ENCODE peak calls at places on chromosome 16, in five cellular contexts. E is mammary epithelial cell, O is tibial nerve, M is neural progenitor cell, W is uterus. B is an unnamed sample. For H3K9me3 and H3K4me1, the result is how much of the 10 kb centered on the place peaks cover.

GRCh38 chr16:83949724-83950001 is 3.4 kb upstream of the OSGIN1 start:
- DNase-seq in M (no peak), W (no peak), O (no peak), E (no peak), B (no peak)

GRCh38 chr16:55756963-55757362 is 75.9 kb downstream of the CES1 start:
- DNase-seq in E (no peak), O (no peak), W (no peak), M (no peak), B (no peak)

GRCh38 chr16:82782715-82783251 is 156.0 kb downstream of the CDH13 start:
- DNase-seq in E (no peak), O (no peak), M (peak), W (peak), B (no peak)

GRCh38 chr16:29726845-29727379 is 18.9 kb downstream of the C16orf54 start:
- DNase-seq in M (no peak), E (no peak), O (no peak), W (no peak), B (no peak)

GRCh38 chr16:2910441-2910840 is 1.3 kb upstream of the FLYWCH1 start:
- DNase-seq in W (no peak), O (no peak), E (no peak), M (no peak), B (no peak)

GRCh38 chr16:86073763-86074493 is 175.0 kb downstream of the IRF8 start:
- DNase-seq in W (no peak), E (no peak), M (no peak), O (no peak), B (no peak)

GRCh38 chr16:55568151-55568693 is 1.7 kb downstream of the CAPNS2 start:
- DNase-seq in M (no peak), E (peak), O (no peak), W (no peak), B (no peak)

GRCh38 chr16:10964039-10964890 is 19.9 kb downstream of the CLEC16A start:
- DNase-seq in W (peak), O (peak), M (peak), E (peak), B (peak)

GRCh38 chr16:3045758-3046505 is 429 bp upstream of the MMP25 start:
- DNase-seq in M (peak), O (no peak), E (no peak), W (no peak), B (no peak)

GRCh38 chr16:13042291-13042690 is 140.9 kb downstream of the SHISA9 start:
- DNase-seq in E (no peak), M (no peak), W (no peak), O (no peak), B (no peak)

GRCh38 chr16:77905356-77905920 is 116.9 kb upstream of the CLEC3A start:
- DNase-seq in E (no peak), W (no peak), M (no peak), O (no peak), B (no peak)

GRCh38 chr16:84387021-84387420 is 18.7 kb downstream of the ATP2C2 start:
- DNase-seq in O (no peak), M (no peak), E (no peak), W (no peak), B (no peak)

GRCh38 chr16:16116841-16117240 is 106.5 kb downstream of the ABCC6 start:
- DNase-seq in M (no peak), O (no peak), W (no peak), E (no peak), B (no peak)

GRCh38 chr16:30658731-30659506 is 688 bp downstream of the FBRS start:
- DNase-seq in E (peak), W (peak), M (peak), O (peak), B (no peak)

GRCh38 chr16:61413026-61413425 is 623.2 kb downstream of the CDH8 start:
- DNase-seq in E (no peak), W (no peak), M (peak), O (no peak), B (no peak)

GRCh38 chr16:7405166-7405565 is 72.5 kb downstream of the RBFOX1 start:
- DNase-seq in E (no peak), O (no peak), M (peak), W (no peak), B (no peak)

GRCh38 chr16:18931756-18932155 is 5.5 kb upstream of the SMG1 start:
- DNase-seq in E (no peak), O (no peak), W (no peak), M (no peak), B (no peak)

GRCh38 chr16:74601131-74601871 is 5.6 kb downstream of the GLG1 start:
- DNase-seq in W (no peak), E (peak), O (no peak), M (no peak), B (peak)

GRCh38 chr16:86953631-86954465 is 363.3 kb downstream of the C16orf95 start:
- DNase-seq in O (no peak), E (no peak), W (no peak), M (peak), B (no peak)

GRCh38 chr16:30659507-30660423 is 1.5 kb downstream of the FBRS start:
- DNase-seq in W (peak), M (peak), E (peak), O (no peak), B (peak)

GRCh38 chr16:27311449-27311831 is 2.3 kb upstream of the IL4R start:
- DNase-seq in E (no peak), O (no peak), W (no peak), M (no peak), B (no peak)

GRCh38 chr16:83953796-83954576 is 946 bp downstream of the OSGIN1 start:
- DNase-seq in M (peak), W (no peak), O (no peak), E (peak), B (no peak)

GRCh38 chr16:85639529-85640253 is 26.6 kb downstream of the GSE1 start:
- DNase-seq in E (no peak), O (no peak), M (no peak), W (no peak), B (no peak)

GRCh38 chr16:27363797-27364196 is 38.2 kb upstream of the IL21R start:
- DNase-seq in W (peak), E (peak), M (no peak), O (no peak), B (no peak)

GRCh38 chr16:50297301-50298074 is 31.1 kb downstream of the ADCY7 start:
- DNase-seq in E (no peak), M (no peak), W (no peak), O (no peak), B (no peak)

GRCh38 chr16:66717112-66717675 is 20.7 kb upstream of the CMTM4 start:
- DNase-seq in E (no peak), W (no peak), M (peak), O (no peak), B (no peak)

GRCh38 chr16:82824408-82824807 is 197.6 kb downstream of the CDH13 start:
- DNase-seq in E (peak), O (no peak), M (no peak), W (no peak), B (no peak)

GRCh38 chr16:25868041-25868600 is 176.4 kb downstream of the HS3ST4 start:
- DNase-seq in M (no peak), O (no peak), W (no peak), E (no peak), B (no peak)

GRCh38 chr16:88312732-88313131 is 70.0 kb upstream of the ZNF469 start:
- DNase-seq in M (no peak), W (no peak), E (no peak), O (no peak), B (no peak)
- H3K9me3 ChIP-seq in M (under half), W (under half), E (under half), O (under half), B (under half)

GRCh38 chr16:57630402-57630787 is 2.0 kb downstream of the ADGRG1 start:
- DNase-seq in M (no peak), O (no peak), W (no peak), E (no peak), B (no peak)
- H3K4me3 ChIP-seq in M (no peak), O (peak), W (no peak), E (no peak), B (no peak)

DNA sequence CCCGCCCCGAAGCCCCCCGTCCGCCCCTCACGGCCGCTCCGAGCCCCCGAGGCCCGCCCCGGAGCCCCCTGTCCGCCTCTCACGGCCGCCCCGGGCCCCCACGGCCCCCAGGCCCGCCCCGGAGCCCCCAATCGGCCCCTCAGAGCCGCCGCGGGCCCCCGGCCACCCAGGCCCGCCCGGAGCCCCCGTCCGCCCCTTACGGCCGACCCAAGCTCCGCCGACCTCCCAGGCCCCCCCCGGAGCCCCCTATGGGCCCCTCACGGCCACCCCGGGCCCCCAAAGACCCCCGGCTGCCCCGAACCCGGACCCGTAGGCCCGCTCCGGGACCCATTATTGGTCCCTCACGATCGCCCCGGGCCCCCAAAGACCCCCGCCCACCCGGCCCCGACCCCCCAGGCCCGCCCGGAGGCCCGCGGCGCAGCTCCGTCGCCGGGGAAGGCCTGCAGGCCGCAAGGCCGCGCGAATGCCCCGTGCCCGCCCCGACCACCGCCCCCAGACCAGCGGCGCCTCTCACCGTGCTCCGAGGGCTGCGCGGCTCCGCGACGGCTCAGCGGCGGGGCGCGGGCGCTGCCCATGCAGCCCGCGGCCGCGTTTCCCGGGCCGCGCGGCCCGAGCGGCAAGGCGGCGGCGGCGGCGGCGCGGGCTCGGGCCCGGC is 503 bp downstream of the ANKRD11 start:
- DNase-seq in O (no peak), W (peak), E (no peak), M (no peak), B (no peak)
- H3K4me1 ChIP-seq in O (half or more), W (under half), E (under half), M (under half), B (half or more)

GRCh38 chr16:165218-165538 is 600 bp upstream of the HBM start:
- DNase-seq in M (peak), O (no peak), W (no peak), E (no peak), B (no peak)

GRCh38 chr16:165539-166374 is at the start of gene HBM:
- DNase-seq in M (peak), W (no peak), O (no peak), E (no peak), B (no peak)

GRCh38 chr16:168424-168823 is 2.6 kb downstream of the HBM start:
- DNase-seq in M (no peak), E (no peak), O (no peak), W (no peak), B (no peak)

GRCh38 chr16:167117-167462 is 1.3 kb downstream of the HBM start:
- DNase-seq in M (no peak), E (no peak), W (no peak), O (no peak), B (no peak)

GRCh38 chr16:166375-167116 is 768 bp downstream of the HBM start:
- DNase-seq in W (no peak), M (peak), O (no peak), E (no peak), B (no peak)
- H3K9me3 ChIP-seq in W (under half), M (under half), O (under half), E (under half), B (under half)